ENCODE peak calls at places on chromosomes 4 and X, in six cellular contexts. Z is dorsolateral prefrontal cortex, Y is stomach, X is mucosa of descending colon, P is right lobe of liver, J is fibroblast of mammary gland. K is an unnamed sample.

GRCh38 chrX:121000589-121000988 is 15.0 kb upstream of the CT47A1 start:
- DNase-seq in Z (no peak), Y (no peak), X (no peak), P (no peak), J (peak; percentile 57), K (peak; percentile 37)

GRCh38 chrX:40542208-40542607 is 38.6 kb upstream of the ATP6AP2 start:
- DNase-seq in Z (no peak), Y (no peak), X (no peak), P (no peak), J (no peak), K (no peak)

GRCh38 chr4:3322059-3322550 is 29.3 kb downstream of the RGS12 start:
- DNase-seq in Z (peak; percentile 55), Y (peak; percentile 16), X (no peak), P (peak; percentile 19), J (peak; percentile 41), K (no peak)

GRCh38 chr4:95386410-95386809 is 162.4 kb downstream of the UNC5C start:
- DNase-seq in Z (no peak), Y (no peak), X (no peak), P (no peak), J (no peak), K (no peak)

GRCh38 chr4:72779256-72779655 is 210.2 kb upstream of the ADAMTS3 start:
- DNase-seq in Z (no peak), Y (no peak), X (no peak), P (no peak), J (peak; percentile 51), K (no peak)

GRCh38 chr4:150234246-150234645 is 156.0 kb downstream of the DCLK2 start:
- DNase-seq in Z (no peak), Y (no peak), X (no peak), P (no peak), J (peak; percentile 35), K (no peak)

GRCh38 chr4:170003071-170004070 is 22.8 kb downstream of the MFAP3L start:
- DNase-seq in Z (no peak), Y (no peak), X (no peak), P (no peak), J (no peak), K (no peak)

GRCh38 chr4:171573181-171573580 is 240.0 kb upstream of the GALNTL6 start:
- DNase-seq in Z (no peak), Y (no peak), X (no peak), P (no peak), J (no peak), K (no peak)

GRCh38 chr4:106676173-106676921 is 307.8 kb upstream of the GIMD1 start:
- DNase-seq in Z (no peak), Y (no peak), X (no peak), P (no peak), J (peak; percentile 68), K (no peak)

GRCh38 chrX:2614911-2615310 is 76.2 kb upstream of the CD99 start:
- DNase-seq in Z (no peak), Y (no peak), X (no peak), P (no peak), J (peak; percentile 83), K (no peak)

GRCh38 chr4:127425911-127426310 is 206.8 kb upstream of the INTU start:
- DNase-seq in Z (no peak), Y (no peak), X (no peak), P (no peak), J (no peak), K (no peak)

GRCh38 chr4:26226978-26227377 is 93.8 kb upstream of the RBPJ start:
- DNase-seq in Z (no peak), Y (no peak), X (no peak), P (no peak), J (no peak), K (no peak)
- TF ChIP-seq CTCF in Z (no peak), Y (no peak), X (no peak), P (no peak), J (no peak), K (no peak)

DNA sequence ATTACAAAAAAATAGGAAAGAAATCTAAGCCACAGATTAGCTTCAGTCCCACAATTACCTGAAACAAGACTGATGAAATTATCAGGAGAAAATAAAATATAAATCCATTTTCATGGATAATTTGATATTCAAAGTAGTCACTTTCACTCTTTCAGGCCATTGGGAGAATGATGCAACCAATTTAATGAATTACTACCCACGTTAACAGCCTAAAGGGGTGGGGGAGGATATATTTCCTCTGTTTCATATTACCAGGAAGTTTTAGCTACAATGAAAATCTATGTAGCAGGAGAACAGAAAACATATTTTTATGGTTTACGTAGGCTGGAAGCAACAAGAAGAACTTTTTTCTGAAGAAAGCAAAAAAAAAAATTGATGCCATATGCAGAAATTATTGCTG is 101.0 kb downstream of the CXXC4 start:
- DNase-seq in Z (no peak), Y (no peak), X (no peak), P (no peak), J (no peak), K (no peak)
- H3K4me3 ChIP-seq in Z (peak overlapping the region; percentile 68), Y (no peak overlapping the region), X (no peak overlapping the region), P (no peak overlapping the region), J (no peak overlapping the region), K (no peak overlapping the region)

GRCh38 chr4:29762151-29762550 is 958.0 kb upstream of the PCDH7 start:
- DNase-seq in Z (no peak), Y (no peak), X (no peak), P (no peak), J (no peak), K (no peak)

GRCh38 chr4:29756966-29757365 is 963.2 kb upstream of the PCDH7 start:
- DNase-seq in Z (no peak), Y (no peak), X (no peak), P (no peak), J (no peak), K (no peak)
- TF ChIP-seq CTCF in Z (no peak), Y (no peak), X (no peak), P (no peak), J (no peak), K (no peak)

GRCh38 chr4:155392486-155393184 is 15.9 kb upstream of the MAP9 start:
- DNase-seq in Z (no peak), Y (no peak), X (no peak), P (no peak), J (peak; percentile 88), K (no peak)
- H3K4me3 ChIP-seq in Z (no peak overlapping the region), Y (no peak overlapping the region), X (no peak overlapping the region), P (no peak overlapping the region), J (no peak overlapping the region), K (no peak overlapping the region)

GRCh38 chrX:30309139-30309571 is at the start of gene NR0B1:
- DNase-seq in Z (peak; percentile 38), Y (no peak), X (no peak), P (no peak), J (no peak), K (no peak)

GRCh38 chrX:30307466-30307865 is 1.7 kb downstream of the NR0B1 start:
- DNase-seq in Z (no peak), Y (no peak), X (no peak), P (no peak), J (no peak), K (no peak)

GRCh38 chrX:30310429-30311206 is 1.4 kb upstream of the NR0B1 start:
- DNase-seq in Z (no peak), Y (no peak), X (no peak), P (no peak), J (no peak), K (no peak)

GRCh38 chrX:30304866-30305265 is 4.3 kb downstream of the NR0B1 start:
- DNase-seq in Z (no peak), Y (no peak), X (no peak), P (no peak), J (no peak), K (no peak)

DNA sequence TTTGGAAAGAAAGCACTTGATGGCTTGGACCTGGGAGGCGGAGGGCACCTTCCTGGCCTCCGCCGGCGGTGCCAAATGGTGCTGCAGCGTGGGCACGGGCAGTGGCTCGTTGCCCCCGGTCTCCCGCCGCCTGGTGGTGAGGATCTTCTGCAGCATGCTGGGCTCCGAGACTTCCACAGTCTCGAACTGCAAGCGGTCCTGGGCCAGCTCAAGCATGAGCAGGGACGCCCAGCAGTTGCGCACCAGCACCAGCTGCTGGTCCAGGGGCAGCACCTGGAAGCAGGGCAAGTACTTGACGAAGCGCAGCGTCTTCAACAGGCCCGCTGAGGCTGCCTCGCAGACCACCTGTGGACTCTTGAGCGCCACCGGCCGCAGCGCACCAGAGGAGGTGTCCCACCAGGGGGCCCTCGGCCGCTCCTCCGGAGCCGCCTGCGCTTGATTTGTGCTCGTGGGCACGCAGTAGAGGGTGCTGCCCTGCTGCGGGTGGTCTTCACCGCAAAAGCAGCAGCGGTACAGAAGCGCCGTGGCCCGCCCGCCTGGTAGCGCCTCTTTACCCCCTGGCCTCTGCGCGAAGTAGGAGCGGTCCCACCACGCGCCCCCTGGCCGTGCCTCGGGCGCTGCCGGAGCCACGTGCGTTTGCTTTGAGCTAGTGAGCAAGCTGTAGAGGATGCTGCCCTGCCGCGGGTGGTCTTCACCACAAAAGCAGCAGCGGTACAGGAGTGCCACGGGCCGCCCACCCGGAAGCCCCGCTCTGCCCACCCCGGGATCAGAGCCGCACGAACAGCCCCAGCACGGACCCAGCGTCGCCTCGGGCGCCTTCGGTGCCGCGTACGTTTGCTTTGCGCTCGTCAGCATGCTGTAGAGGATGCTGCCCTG is 689 bp downstream of the NR0B1 start:
- DNase-seq in Z (no peak), Y (no peak), X (no peak), P (no peak), J (peak; percentile 15), K (peak; percentile 13)
- TF ChIP-seq CTCF in Z (no peak), Y (no peak), X (no peak), P (no peak), J (no peak), K (peak; percentile 24)

DNA sequence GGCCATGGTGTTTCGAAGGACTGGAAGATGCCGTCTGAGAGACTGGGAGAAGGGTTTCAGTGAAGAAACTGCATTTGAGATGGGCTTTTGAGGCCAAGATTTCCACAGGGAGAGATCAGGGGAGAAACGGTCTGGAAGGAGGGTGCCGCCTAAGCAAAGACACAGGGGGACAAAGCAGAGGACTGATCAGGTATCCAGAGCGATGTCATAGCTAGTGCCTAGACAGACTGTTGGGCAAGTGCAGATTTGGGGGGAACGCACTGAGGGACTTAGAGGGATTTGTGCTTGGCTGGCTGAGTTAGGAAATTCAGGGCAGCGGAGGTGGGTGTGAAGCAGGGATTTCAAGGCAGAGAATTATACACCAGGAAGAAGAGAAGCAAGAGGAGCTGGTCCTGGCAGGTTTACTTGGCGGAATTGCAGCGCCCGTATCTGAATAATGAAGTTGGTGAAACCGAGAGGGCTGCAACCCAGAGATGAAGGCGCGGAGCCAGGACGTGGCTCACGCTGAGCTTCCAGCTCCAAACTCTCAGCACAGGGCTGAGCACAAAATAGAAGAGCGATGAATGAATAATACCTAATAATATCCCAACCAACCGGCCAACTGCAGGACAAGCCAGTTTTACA is 106.9 kb downstream of the MAML3 start:
- DNase-seq in Z (peak; percentile 46), Y (peak; percentile 33), X (no peak), P (no peak), J (peak; percentile 31), K (no peak)
- H3K4me3 ChIP-seq in Z (peak overlapping the region; percentile 2), Y (no peak overlapping the region), X (no peak overlapping the region), P (no peak overlapping the region), J (no peak overlapping the region), K (no peak overlapping the region)